ENCODE peak calls at places on chromosomes 11 and 22, in four cellular contexts. F, D, I and L are unnamed samples.
A peak's percentile ranks its signal among the peaks of the same experiment; 100 is the strongest.

GRCh38 chr22:30326704-30327362 is at the start of gene TBC1D10A:
- DNase-seq in I (peak; percentile 96), F (peak; percentile 87), D (peak; percentile 87), L (peak; percentile 85)

GRCh38 chr11:2433106-2433925 is 11.0 kb downstream of the TRPM5 start:
- DNase-seq in F (no peak), I (no peak), D (no peak), L (no peak)

GRCh38 chr11:30143098-30143705 is 87.6 kb upstream of the FSHB start:
- DNase-seq in D (no peak), I (peak; percentile 14), F (no peak), L (peak; percentile 16)

GRCh38 chr11:95084509-95084908 is 5.1 kb upstream of the ENDOD1 start:
- DNase-seq in D (no peak), F (no peak), I (no peak), L (no peak)

GRCh38 chr11:76233936-76234703 is 27.8 kb upstream of the WNT11 start:
- DNase-seq in F (no peak), I (no peak), D (no peak), L (no peak)

GRCh38 chr22:21451545-21452520 is 15.4 kb upstream of the TMEM191C start:
- DNase-seq in F (no peak), I (no peak), D (no peak), L (no peak)

GRCh38 chr22:27726726-27727449 is 74.7 kb downstream of the MN1 start:
- DNase-seq in I (peak; percentile 39), F (no peak), D (no peak), L (no peak)

GRCh38 chr11:31636983-31637382 is 127.4 kb downstream of the ELP4 start:
- DNase-seq in F (no peak), I (peak; percentile 92), D (no peak), L (no peak)

GRCh38 chr11:124761301-124762021 is 629 bp downstream of the ESAM start:
- DNase-seq in I (no peak), D (no peak), F (no peak), L (no peak)

GRCh38 chr22:41576877-41577276 is 12.8 kb downstream of the PMM1 start:
- DNase-seq in F (no peak), D (peak; percentile 47), I (peak; percentile 32), L (peak; percentile 35)

GRCh38 chr11:62555464-62556092 is 9.0 kb upstream of the AHNAK start:
- DNase-seq in F (no peak), D (no peak), I (no peak), L (no peak)

GRCh38 chr11:41382927-41383326 is 76.5 kb downstream of the LRRC4C start:
- DNase-seq in I (no peak), D (no peak), F (no peak), L (no peak)

GRCh38 chr11:2700415-2701211 is 819 bp upstream of the KCNQ1OT1 start:
- DNase-seq in F (peak; percentile 9), I (no peak), D (peak; percentile 23), L (no peak)

GRCh38 chr11:45930031-45930794 is 7.8 kb downstream of the LARGE2 start:
- DNase-seq in I (peak; percentile 80), D (no peak), F (no peak), L (no peak)

GRCh38 chr11:120400564-120401364 is 64.6 kb downstream of the ARHGEF12 start:
- DNase-seq in I (no peak), D (peak; percentile 70), F (no peak), L (peak; percentile 90)

GRCh38 chr22:30823015-30823370 is 128.3 kb downstream of the OSBP2 start:
- DNase-seq in I (no peak), D (no peak), F (no peak), L (no peak)

GRCh38 chr11:115207916-115208315 is 296.3 kb downstream of the CADM1 start:
- DNase-seq in I (no peak), D (no peak), F (no peak), L (no peak)

GRCh38 chr11:126561327-126561893 is 205.9 kb downstream of the ST3GAL4 start:
- DNase-seq in I (no peak), D (peak; percentile 49), F (peak; percentile 8), L (no peak)

GRCh38 chr11:121553367-121553766 is 100.6 kb upstream of the SORL1-AS1 start:
- DNase-seq in F (no peak), D (no peak), I (no peak), L (no peak)

GRCh38 chr11:22479986-22480740 is 142.0 kb downstream of the SLC17A6 start:
- DNase-seq in I (no peak), F (no peak), D (no peak), L (no peak)

GRCh38 chr11:119533462-119533861 is 110.5 kb upstream of the THY1 start:
- DNase-seq in I (no peak), F (no peak), D (no peak), L (no peak)

GRCh38 chr11:83097671-83098070 is 26.0 kb upstream of the RAB30 start:
- DNase-seq in D (no peak), I (no peak), F (no peak), L (no peak)

GRCh38 chr11:60762851-60763691 is 6.4 kb downstream of the MS4A15 start:
- DNase-seq in I (no peak), F (no peak), D (no peak), L (peak; percentile 7)

GRCh38 chr11:1129666-1130160 is 28.0 kb upstream of the MUC5AC start:
- DNase-seq in D (no peak), I (no peak), F (no peak), L (no peak)

GRCh38 chr11:88206746-88207145 is 31.5 kb upstream of the RAB38 start:
- DNase-seq in D (no peak), I (no peak), F (no peak), L (no peak)

GRCh38 chr11:6657346-6657745 is 1.7 kb upstream of the DCHS1 start:
- DNase-seq in D (no peak), F (no peak), I (no peak), L (no peak)

GRCh38 chr11:47523491-47524199 is 29.3 kb downstream of the CELF1 start:
- DNase-seq in I (no peak), D (peak; percentile 71), F (no peak), L (no peak)

GRCh38 chr11:126929186-126930085 is 71.1 kb downstream of the KIRREL3 start:
- DNase-seq in F (no peak), I (no peak), D (no peak), L (no peak)

GRCh38 chr11:27592111-27592780 is 85.7 kb upstream of the LIN7C start:
- DNase-seq in F (no peak), I (no peak), D (no peak), L (no peak)

GRCh38 chr11:100630898-100631297 is 56.2 kb upstream of the ARHGAP42 start:
- DNase-seq in I (no peak), D (no peak), F (no peak), L (no peak)

GRCh38 chr22:50268655-50269113 is 1.5 kb downstream of the MAPK11 start:
- DNase-seq in D (no peak), F (no peak), I (no peak), L (no peak)

GRCh38 chr11:12914401-12914912 is 94.7 kb upstream of the RASSF10 start:
- DNase-seq in F (peak; percentile 4), I (peak; percentile 32), D (peak; percentile 39), L (no peak)

GRCh38 chr11:47369676-47370075 is 8.7 kb downstream of the SPI1 start:
- DNase-seq in D (no peak), I (no peak), F (no peak), L (no peak)

GRCh38 chr11:33410086-33410765 is 153.0 kb downstream of the HIPK3 start:
- DNase-seq in F (no peak), I (no peak), D (no peak), L (no peak)

GRCh38 chr11:850777-851762 is 8.4 kb downstream of the TSPAN4 start:
- DNase-seq in I (peak; percentile 10), F (no peak), D (no peak), L (no peak)